ENCODE peak calls at places on chromosome 15, in ten cellular contexts. J is NCI-H774, Z is tibial artery, T is Daoy, R is A549, B is retina, P is non-pigmented ciliary epithelial cell, A is GM12865, W is hypothalamus, Y is progenitor cell of endocrine pancreas. N is an unnamed sample.

GRCh38 chr15:71252036-71252898 is 137.0 kb downstream of the THSD4 start:
- DNase-seq in W (no peak), Z (no peak), B (peak; percentile 26), Y (no peak), J (no peak), A (no peak), R (peak; percentile 85), T (peak; percentile 91), P (peak; percentile 65), N (no peak)

GRCh38 chr15:99253381-99254090 is 2.3 kb downstream of the LRRC28 start:
- DNase-seq in R (no peak), W (no peak), A (no peak), Z (no peak), P (no peak), T (peak; percentile 56), B (no peak), Y (no peak), J (no peak), N (no peak)

GRCh38 chr15:94476681-94477080 is 245.3 kb downstream of the MCTP2 start:
- DNase-seq in J (no peak), R (no peak), Y (no peak), P (no peak), Z (no peak), W (no peak), T (no peak), B (no peak), A (no peak), N (no peak)

GRCh38 chr15:62378772-62379171 is 213.7 kb upstream of the C2CD4B start:
- DNase-seq in B (no peak), P (no peak), R (no peak), W (no peak), Z (no peak), A (no peak), J (no peak), Y (no peak), T (no peak), N (no peak)

GRCh38 chr15:45573961-45574629 is 13.1 kb upstream of the BLOC1S6 start:
- DNase-seq in P (no peak), T (peak; percentile 18), Z (no peak), Y (peak; percentile 69), A (peak; percentile 53), R (no peak), W (no peak), J (no peak), B (no peak), N (no peak)

GRCh38 chr15:73273181-73274002 is 95.4 kb downstream of the HCN4 start:
- DNase-seq in Z (no peak), P (peak; percentile 28), T (peak; percentile 41), B (peak; percentile 63), A (peak; percentile 61), J (peak; percentile 33), Y (peak; percentile 30), W (no peak), R (peak; percentile 69), N (peak; percentile 40)

GRCh38 chr15:62495670-62496328 is 330.7 kb upstream of the C2CD4B start:
- DNase-seq in J (no peak), T (peak; percentile 63), B (no peak), W (no peak), P (peak; percentile 75), R (no peak), A (no peak), Z (peak; percentile 73), Y (no peak), N (no peak)

GRCh38 chr15:73809728-73810501 is 56.8 kb upstream of the INSYN1 start:
- DNase-seq in Z (no peak), W (no peak), R (no peak), J (peak; percentile 4), A (no peak), T (peak; percentile 29), Y (no peak), B (no peak), P (no peak), N (no peak)

GRCh38 chr15:29669823-29670222 is 152.4 kb downstream of the TJP1 start:
- DNase-seq in Z (no peak), R (no peak), T (peak; percentile 54), W (no peak), Y (no peak), A (peak; percentile 8), B (no peak), P (no peak), J (no peak), N (no peak)

GRCh38 chr15:48802867-48803266 is 8.0 kb downstream of the CEP152 start:
- DNase-seq in P (peak; percentile 95), Y (no peak), J (no peak), B (no peak), T (peak; percentile 82), Z (no peak), R (no peak), W (no peak), A (no peak), N (no peak)

GRCh38 chr15:59549339-59549807 is 62.2 kb upstream of the GCNT3 start:
- DNase-seq in Z (no peak), W (no peak), T (no peak), A (no peak), B (no peak), R (no peak), J (no peak), P (no peak), Y (no peak), N (no peak)

GRCh38 chr15:98648654-98649537 is 557 bp downstream of the IGF1R start:
- DNase-seq in J (peak; percentile 20), T (peak; percentile 70), P (no peak), Z (peak; percentile 78), B (peak; percentile 87), R (no peak), A (peak; percentile 74), W (no peak), Y (peak; percentile 32), N (peak; percentile 78)